ENCODE peak calls at places on chromosomes 2 and 18, in eight cellular contexts. One of them, this sample, is unnamed.

GRCh38 chr2:241818229-241818942 is 9.4 kb downstream of the NEU4 start:
- DNase-seq in body of pancreas: no peak
- DNase-seq in GM06990: no peak
- DNase-seq in epithelial cell of esophagus: no peak
- DNase-seq in astrocyte: no peak
- DNase-seq in ovary: no peak
- DNase-seq in left ventricle myocardium inferior: no peak
- DNase-seq in colonic mucosa: no peak
- DNase-seq in this sample: no peak

GRCh38 chr2:23055251-23055650 is 329.7 kb upstream of the KLHL29 start:
- DNase-seq in body of pancreas: no peak
- DNase-seq in epithelial cell of esophagus: no peak
- DNase-seq in GM06990: no peak
- DNase-seq in colonic mucosa: no peak
- DNase-seq in astrocyte: no peak
- DNase-seq in left ventricle myocardium inferior: no peak
- DNase-seq in ovary: no peak
- DNase-seq in this sample: no peak

GRCh38 chr2:141439524-141439923 is 691.3 kb downstream of the LRP1B start:
- DNase-seq in colonic mucosa: no peak
- DNase-seq in GM06990: no peak
- DNase-seq in astrocyte: peak
- DNase-seq in body of pancreas: no peak
- DNase-seq in ovary: no peak
- DNase-seq in epithelial cell of esophagus: no peak
- DNase-seq in left ventricle myocardium inferior: no peak
- DNase-seq in this sample: peak

GRCh38 chr2:240455719-240456606 is 20.5 kb downstream of the GPC1 start:
- DNase-seq in colonic mucosa: no peak
- DNase-seq in ovary: peak
- DNase-seq in GM06990: no peak
- DNase-seq in left ventricle myocardium inferior: no peak
- DNase-seq in astrocyte: no peak
- DNase-seq in body of pancreas: no peak
- DNase-seq in epithelial cell of esophagus: no peak
- DNase-seq in this sample: peak

GRCh38 chr2:123500988-123501387 is 524.1 kb upstream of the CNTNAP5 start:
- DNase-seq in colonic mucosa: no peak
- DNase-seq in body of pancreas: no peak
- DNase-seq in astrocyte: no peak
- DNase-seq in GM06990: no peak
- DNase-seq in ovary: no peak
- DNase-seq in epithelial cell of esophagus: peak
- DNase-seq in left ventricle myocardium inferior: no peak
- DNase-seq in this sample: no peak

GRCh38 chr2:224023188-224023587 is 15.9 kb downstream of the SERPINE2 start:
- DNase-seq in epithelial cell of esophagus: peak
- DNase-seq in astrocyte: peak
- DNase-seq in GM06990: no peak
- DNase-seq in ovary: no peak
- DNase-seq in colonic mucosa: peak
- DNase-seq in body of pancreas: no peak
- DNase-seq in left ventricle myocardium inferior: no peak
- DNase-seq in this sample: peak

GRCh38 chr2:19747310-19748072 is 154.3 kb downstream of the TTC32 start:
- DNase-seq in epithelial cell of esophagus: no peak
- DNase-seq in GM06990: no peak
- DNase-seq in ovary: no peak
- DNase-seq in body of pancreas: no peak
- DNase-seq in left ventricle myocardium inferior: no peak
- DNase-seq in colonic mucosa: no peak
- DNase-seq in astrocyte: peak
- DNase-seq in this sample: peak

GRCh38 chr2:37156071-37156856 is 516 bp downstream of the EIF2AK2 start:
- DNase-seq in epithelial cell of esophagus: peak
- DNase-seq in GM06990: peak
- DNase-seq in ovary: peak
- DNase-seq in colonic mucosa: peak
- DNase-seq in left ventricle myocardium inferior: peak
- DNase-seq in body of pancreas: peak
- DNase-seq in astrocyte: peak
- DNase-seq in this sample: peak

GRCh38 chr18:22846088-22846683 is 86.9 kb upstream of the RBBP8 start:
- DNase-seq in astrocyte: no peak
- DNase-seq in body of pancreas: no peak
- DNase-seq in GM06990: no peak
- DNase-seq in ovary: no peak
- DNase-seq in left ventricle myocardium inferior: no peak
- DNase-seq in colonic mucosa: no peak
- DNase-seq in epithelial cell of esophagus: peak
- DNase-seq in this sample: peak

GRCh38 chr2:43950383-43951008 is 45.3 kb downstream of the LRPPRC start:
- DNase-seq in colonic mucosa: no peak
- DNase-seq in left ventricle myocardium inferior: no peak
- DNase-seq in ovary: no peak
- DNase-seq in astrocyte: peak
- DNase-seq in body of pancreas: no peak
- DNase-seq in epithelial cell of esophagus: peak
- DNase-seq in GM06990: no peak
- DNase-seq in this sample: peak

GRCh38 chr18:50286391-50287027 is 983 bp downstream of the CXXC1 start:
- DNase-seq in colonic mucosa: peak
- DNase-seq in epithelial cell of esophagus: peak
- DNase-seq in left ventricle myocardium inferior: no peak
- DNase-seq in astrocyte: peak
- DNase-seq in ovary: peak
- DNase-seq in body of pancreas: no peak
- DNase-seq in GM06990: no peak
- DNase-seq in this sample: peak

GRCh38 chr2:66217039-66217438 is 217.9 kb upstream of the MEIS1 start:
- DNase-seq in epithelial cell of esophagus: no peak
- DNase-seq in colonic mucosa: no peak
- DNase-seq in left ventricle myocardium inferior: no peak
- DNase-seq in ovary: no peak
- DNase-seq in astrocyte: no peak
- DNase-seq in body of pancreas: no peak
- DNase-seq in GM06990: no peak
- DNase-seq in this sample: no peak

GRCh38 chr18:21449367-21450250 is 150.9 kb downstream of the ESCO1 start:
- DNase-seq in colonic mucosa: no peak
- DNase-seq in GM06990: no peak
- DNase-seq in epithelial cell of esophagus: no peak
- DNase-seq in body of pancreas: no peak
- DNase-seq in astrocyte: no peak
- DNase-seq in ovary: no peak
- DNase-seq in left ventricle myocardium inferior: no peak
- DNase-seq in this sample: no peak

GRCh38 chr2:190169221-190170072 is 106.9 kb upstream of the MSTN start:
- DNase-seq in ovary: no peak
- DNase-seq in astrocyte: no peak
- DNase-seq in GM06990: no peak
- DNase-seq in body of pancreas: no peak
- DNase-seq in colonic mucosa: no peak
- DNase-seq in left ventricle myocardium inferior: no peak
- DNase-seq in epithelial cell of esophagus: no peak
- DNase-seq in this sample: no peak

GRCh38 chr2:138922973-138923563 is 142.9 kb upstream of the NXPH2 start:
- DNase-seq in GM06990: no peak
- DNase-seq in body of pancreas: no peak
- DNase-seq in astrocyte: peak
- DNase-seq in epithelial cell of esophagus: peak
- DNase-seq in left ventricle myocardium inferior: no peak
- DNase-seq in colonic mucosa: no peak
- DNase-seq in ovary: no peak
- DNase-seq in this sample: peak

GRCh38 chr2:128472789-128473174 is 154.1 kb upstream of the HS6ST1 start:
- DNase-seq in body of pancreas: no peak
- DNase-seq in GM06990: no peak
- DNase-seq in epithelial cell of esophagus: no peak
- DNase-seq in colonic mucosa: no peak
- DNase-seq in astrocyte: peak
- DNase-seq in ovary: no peak
- DNase-seq in left ventricle myocardium inferior: no peak
- DNase-seq in this sample: peak

GRCh38 chr2:70140978-70141753 is 49.7 kb downstream of the C2orf42 start:
- DNase-seq in GM06990: peak
- DNase-seq in body of pancreas: peak
- DNase-seq in left ventricle myocardium inferior: no peak
- DNase-seq in astrocyte: peak
- DNase-seq in colonic mucosa: peak
- DNase-seq in ovary: peak
- DNase-seq in epithelial cell of esophagus: peak
- DNase-seq in this sample: peak

GRCh38 chr2:96072746-96073145 is 38.0 kb upstream of the GPAT2 start:
- DNase-seq in ovary: no peak
- DNase-seq in epithelial cell of esophagus: no peak
- DNase-seq in GM06990: no peak
- DNase-seq in left ventricle myocardium inferior: peak
- DNase-seq in body of pancreas: no peak
- DNase-seq in astrocyte: no peak
- DNase-seq in colonic mucosa: no peak
- DNase-seq in this sample: no peak

GRCh38 chr2:231877533-231878456 is 48.4 kb downstream of the NPPC start:
- DNase-seq in epithelial cell of esophagus: peak
- DNase-seq in left ventricle myocardium inferior: no peak
- DNase-seq in ovary: no peak
- DNase-seq in colonic mucosa: no peak
- DNase-seq in astrocyte: peak
- DNase-seq in body of pancreas: peak
- DNase-seq in GM06990: no peak
- DNase-seq in this sample: peak

GRCh38 chr2:45992021-45992745 is 305.0 kb upstream of the EPAS1 start:
- DNase-seq in epithelial cell of esophagus: peak
- DNase-seq in colonic mucosa: peak
- DNase-seq in astrocyte: peak
- DNase-seq in body of pancreas: peak
- DNase-seq in GM06990: no peak
- DNase-seq in ovary: no peak
- DNase-seq in left ventricle myocardium inferior: no peak
- DNase-seq in this sample: peak
- H3K4me3 ChIP-seq in epithelial cell of esophagus: no peak
- H3K4me3 ChIP-seq in colonic mucosa: no peak
- H3K4me3 ChIP-seq in astrocyte: no peak
- H3K4me3 ChIP-seq in body of pancreas: no peak
- H3K4me3 ChIP-seq in GM06990: no peak
- H3K4me3 ChIP-seq in ovary: no peak
- H3K4me3 ChIP-seq in left ventricle myocardium inferior: no peak
- H3K4me3 ChIP-seq in this sample: no peak

GRCh38 chr2:57528499-57528898 is 518.1 kb upstream of the VRK2 start:
- DNase-seq in body of pancreas: no peak
- DNase-seq in ovary: no peak
- DNase-seq in astrocyte: no peak
- DNase-seq in colonic mucosa: no peak
- DNase-seq in GM06990: no peak
- DNase-seq in left ventricle myocardium inferior: no peak
- DNase-seq in epithelial cell of esophagus: no peak
- DNase-seq in this sample: no peak

GRCh38 chr2:57527685-57528084 is 518.9 kb upstream of the VRK2 start:
- DNase-seq in GM06990: no peak
- DNase-seq in colonic mucosa: no peak
- DNase-seq in left ventricle myocardium inferior: no peak
- DNase-seq in body of pancreas: no peak
- DNase-seq in ovary: no peak
- DNase-seq in epithelial cell of esophagus: no peak
- DNase-seq in astrocyte: no peak
- DNase-seq in this sample: no peak
- TF ChIP-seq CTCF in GM06990: no peak
- TF ChIP-seq CTCF in colonic mucosa: no peak
- TF ChIP-seq CTCF in left ventricle myocardium inferior: no peak
- TF ChIP-seq CTCF in body of pancreas: no peak
- TF ChIP-seq CTCF in ovary: no peak
- TF ChIP-seq CTCF in epithelial cell of esophagus: no peak
- TF ChIP-seq CTCF in astrocyte: no peak
- TF ChIP-seq CTCF in this sample: no peak

DNA sequence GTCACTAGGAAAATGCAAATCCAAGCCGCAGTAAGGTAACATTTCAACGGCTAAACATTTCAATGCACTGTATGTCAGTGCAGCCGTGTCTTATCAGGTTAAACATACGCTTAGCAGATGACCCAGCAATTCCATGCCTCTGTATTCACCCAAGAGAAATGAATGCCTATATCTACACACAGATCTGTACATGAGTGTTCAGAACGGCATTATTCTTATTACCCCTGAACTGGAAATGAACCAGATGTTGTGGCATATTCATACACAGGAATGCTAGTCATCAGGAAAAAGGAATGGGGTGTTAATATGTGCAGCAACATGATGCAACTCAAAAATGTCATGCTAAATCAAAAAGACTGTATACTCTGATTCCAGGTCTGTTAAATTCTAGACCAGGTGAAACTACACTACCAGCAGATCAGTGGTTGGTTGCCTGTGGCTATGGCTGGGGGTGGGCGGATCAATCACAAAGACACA is 80.4 kb upstream of the RPL31 start:
- DNase-seq in astrocyte: peak
- DNase-seq in ovary: no peak
- DNase-seq in colonic mucosa: no peak
- DNase-seq in left ventricle myocardium inferior: no peak
- DNase-seq in epithelial cell of esophagus: peak
- DNase-seq in body of pancreas: no peak
- DNase-seq in GM06990: no peak
- DNase-seq in this sample: peak
- H3K4me3 ChIP-seq in astrocyte: no peak
- H3K4me3 ChIP-seq in ovary: no peak
- H3K4me3 ChIP-seq in colonic mucosa: no peak
- H3K4me3 ChIP-seq in left ventricle myocardium inferior: no peak
- H3K4me3 ChIP-seq in epithelial cell of esophagus: no peak
- H3K4me3 ChIP-seq in body of pancreas: no peak
- H3K4me3 ChIP-seq in GM06990: no peak
- H3K4me3 ChIP-seq in this sample: no peak

GRCh38 chr2:100388703-100389102 is 28.8 kb downstream of the CHST10 start:
- DNase-seq in body of pancreas: no peak
- DNase-seq in colonic mucosa: no peak
- DNase-seq in astrocyte: no peak
- DNase-seq in ovary: no peak
- DNase-seq in GM06990: no peak
- DNase-seq in epithelial cell of esophagus: no peak
- DNase-seq in left ventricle myocardium inferior: no peak
- DNase-seq in this sample: no peak

GRCh38 chr2:100383954-100384353 is 33.5 kb downstream of the CHST10 start:
- DNase-seq in GM06990: no peak
- DNase-seq in ovary: no peak
- DNase-seq in epithelial cell of esophagus: no peak
- DNase-seq in left ventricle myocardium inferior: no peak
- DNase-seq in colonic mucosa: no peak
- DNase-seq in body of pancreas: no peak
- DNase-seq in astrocyte: no peak
- DNase-seq in this sample: no peak

GRCh38 chr2:100381240-100381639 is 36.2 kb downstream of the CHST10 start:
- DNase-seq in ovary: peak
- DNase-seq in left ventricle myocardium inferior: peak
- DNase-seq in body of pancreas: peak
- DNase-seq in colonic mucosa: peak
- DNase-seq in GM06990: peak
- DNase-seq in epithelial cell of esophagus: peak
- DNase-seq in astrocyte: peak
- DNase-seq in this sample: peak

GRCh38 chr2:100380681-100381080 is 36.8 kb downstream of the CHST10 start:
- DNase-seq in ovary: no peak
- DNase-seq in astrocyte: no peak
- DNase-seq in body of pancreas: no peak
- DNase-seq in epithelial cell of esophagus: no peak
- DNase-seq in GM06990: no peak
- DNase-seq in left ventricle myocardium inferior: no peak
- DNase-seq in colonic mucosa: no peak
- DNase-seq in this sample: no peak

GRCh38 chr2:100383306-100383705 is 34.2 kb downstream of the CHST10 start:
- DNase-seq in astrocyte: no peak
- DNase-seq in epithelial cell of esophagus: no peak
- DNase-seq in colonic mucosa: no peak
- DNase-seq in GM06990: no peak
- DNase-seq in ovary: no peak
- DNase-seq in left ventricle myocardium inferior: no peak
- DNase-seq in body of pancreas: peak
- DNase-seq in this sample: no peak
- TF ChIP-seq CTCF in astrocyte: no peak
- TF ChIP-seq CTCF in epithelial cell of esophagus: no peak
- TF ChIP-seq CTCF in colonic mucosa: no peak
- TF ChIP-seq CTCF in GM06990: no peak
- TF ChIP-seq CTCF in ovary: no peak
- TF ChIP-seq CTCF in left ventricle myocardium inferior: no peak
- TF ChIP-seq CTCF in body of pancreas: no peak
- TF ChIP-seq CTCF in this sample: no peak

This sample was measured in choroid plexus epithelial cell.